ENCODE peak calls at places on chromosomes 5 and 9, in four cellular contexts. S is neuronal stem cell, X is astrocyte of the hippocampus, N is left colon. J is an unnamed sample.

GRCh38 chr9:26132913-26133312 is 454.7 kb upstream of the TUSC1 start:
- DNase-seq in N (no peak), S (no peak), X (no peak), J (no peak)

GRCh38 chr9:16689352-16689938 is 181.0 kb downstream of the BNC2 start:
- DNase-seq in N (no peak), X (peak; percentile 62), S (no peak), J (no peak)

GRCh38 chr9:111945216-111945615 is 48.6 kb downstream of the UGCG start:
- DNase-seq in X (peak; percentile 56), N (no peak), S (no peak), J (peak; percentile 94)

GRCh38 chr5:139660105-139660915 is 12.2 kb downstream of the CXXC5 start:
- DNase-seq in N (peak; percentile 80), S (no peak), X (peak; percentile 73), J (peak; percentile 97)

GRCh38 chr5:88480245-88480644 is 211.6 kb upstream of the TMEM161B start:
- DNase-seq in X (peak; percentile 53), S (no peak), N (no peak), J (peak; percentile 18)

GRCh38 chr5:7873216-7873615 is 4.3 kb downstream of the MTRR start:
- DNase-seq in X (no peak), N (no peak), S (no peak), J (no peak)

GRCh38 chr5:148687427-148687826 is 33.1 kb upstream of the HTR4 start:
- DNase-seq in X (no peak), S (no peak), N (peak; percentile 32), J (no peak)

GRCh38 chr9:94298949-94299599 is 29.4 kb downstream of the NUTM2F start:
- DNase-seq in S (no peak), N (no peak), X (no peak), J (no peak)

J was measured in myocyte.